ENCODE peak calls at places on chromosomes 4 and X, in eight cellular contexts. One of them, this sample, is unnamed.

GRCh38 chrX:41634284-41634683 is 54.5 kb upstream of the GPR34 start:
- DNase-seq in adrenal gland: no peak
- DNase-seq in HL-60: no peak
- DNase-seq in left lung: no peak
- DNase-seq in PC-3: no peak
- DNase-seq in SK-N-SH: no peak
- DNase-seq in fibroblast of lung: peak
- DNase-seq in GM12878: no peak
- DNase-seq in this sample: no peak

GRCh38 chrX:78655642-78656041 is 3.5 kb downstream of the RTL3 start:
- DNase-seq in fibroblast of lung: no peak
- DNase-seq in adrenal gland: no peak
- DNase-seq in HL-60: no peak
- DNase-seq in PC-3: no peak
- DNase-seq in SK-N-SH: no peak
- DNase-seq in GM12878: no peak
- DNase-seq in left lung: no peak
- DNase-seq in this sample: no peak

GRCh38 chr4:140754918-140755810 is 1.0 kb downstream of the TBC1D9 start:
- DNase-seq in left lung: no peak
- DNase-seq in PC-3: peak
- DNase-seq in GM12878: no peak
- DNase-seq in adrenal gland: no peak
- DNase-seq in fibroblast of lung: no peak
- DNase-seq in HL-60: no peak
- DNase-seq in SK-N-SH: no peak
- DNase-seq in this sample: no peak

GRCh38 chrX:46837543-46838481 is 969 bp downstream of the RP2 start:
- DNase-seq in HL-60: no peak
- DNase-seq in adrenal gland: no peak
- DNase-seq in fibroblast of lung: peak
- DNase-seq in GM12878: no peak
- DNase-seq in PC-3: peak
- DNase-seq in left lung: no peak
- DNase-seq in SK-N-SH: peak
- DNase-seq in this sample: no peak

GRCh38 chr4:10416441-10416840 is 40.8 kb downstream of the ZNF518B start:
- DNase-seq in SK-N-SH: no peak
- DNase-seq in fibroblast of lung: no peak
- DNase-seq in PC-3: no peak
- DNase-seq in HL-60: no peak
- DNase-seq in GM12878: no peak
- DNase-seq in adrenal gland: no peak
- DNase-seq in left lung: no peak
- DNase-seq in this sample: no peak

GRCh38 chrX:104253567-104254441 is 929 bp downstream of the ESX1 start:
- DNase-seq in GM12878: no peak
- DNase-seq in adrenal gland: no peak
- DNase-seq in SK-N-SH: peak
- DNase-seq in HL-60: no peak
- DNase-seq in left lung: no peak
- DNase-seq in fibroblast of lung: no peak
- DNase-seq in PC-3: no peak
- DNase-seq in this sample: no peak

GRCh38 chrX:79130857-79131256 is 13.6 kb upstream of the GPR174 start:
- DNase-seq in HL-60: no peak
- DNase-seq in left lung: no peak
- DNase-seq in SK-N-SH: no peak
- DNase-seq in adrenal gland: no peak
- DNase-seq in PC-3: no peak
- DNase-seq in fibroblast of lung: no peak
- DNase-seq in GM12878: no peak
- DNase-seq in this sample: no peak

GRCh38 chr4:857461-857860 is 31.5 kb upstream of the CPLX1 start:
- DNase-seq in PC-3: no peak
- DNase-seq in HL-60: no peak
- DNase-seq in left lung: peak
- DNase-seq in adrenal gland: no peak
- DNase-seq in fibroblast of lung: no peak
- DNase-seq in GM12878: no peak
- DNase-seq in SK-N-SH: no peak
- DNase-seq in this sample: no peak

GRCh38 chrX:45479196-45479834 is 278.6 kb upstream of the DIPK2B start:
- DNase-seq in PC-3: peak
- DNase-seq in GM12878: no peak
- DNase-seq in adrenal gland: no peak
- DNase-seq in HL-60: no peak
- DNase-seq in SK-N-SH: no peak
- DNase-seq in left lung: no peak
- DNase-seq in fibroblast of lung: peak
- DNase-seq in this sample: no peak

GRCh38 chr4:153160856-153161598 is 43.2 kb upstream of the TRIM2 start:
- DNase-seq in GM12878: no peak
- DNase-seq in SK-N-SH: no peak
- DNase-seq in PC-3: no peak
- DNase-seq in adrenal gland: no peak
- DNase-seq in HL-60: no peak
- DNase-seq in left lung: no peak
- DNase-seq in fibroblast of lung: no peak
- DNase-seq in this sample: no peak
- H3K27ac ChIP-seq in GM12878: no peak
- H3K27ac ChIP-seq in SK-N-SH: no peak
- H3K27ac ChIP-seq in PC-3: no peak
- H3K27ac ChIP-seq in adrenal gland: no peak
- H3K27ac ChIP-seq in HL-60: no peak
- H3K27ac ChIP-seq in left lung: no peak
- H3K27ac ChIP-seq in fibroblast of lung: no peak
- H3K27ac ChIP-seq in this sample: peak

DNA sequence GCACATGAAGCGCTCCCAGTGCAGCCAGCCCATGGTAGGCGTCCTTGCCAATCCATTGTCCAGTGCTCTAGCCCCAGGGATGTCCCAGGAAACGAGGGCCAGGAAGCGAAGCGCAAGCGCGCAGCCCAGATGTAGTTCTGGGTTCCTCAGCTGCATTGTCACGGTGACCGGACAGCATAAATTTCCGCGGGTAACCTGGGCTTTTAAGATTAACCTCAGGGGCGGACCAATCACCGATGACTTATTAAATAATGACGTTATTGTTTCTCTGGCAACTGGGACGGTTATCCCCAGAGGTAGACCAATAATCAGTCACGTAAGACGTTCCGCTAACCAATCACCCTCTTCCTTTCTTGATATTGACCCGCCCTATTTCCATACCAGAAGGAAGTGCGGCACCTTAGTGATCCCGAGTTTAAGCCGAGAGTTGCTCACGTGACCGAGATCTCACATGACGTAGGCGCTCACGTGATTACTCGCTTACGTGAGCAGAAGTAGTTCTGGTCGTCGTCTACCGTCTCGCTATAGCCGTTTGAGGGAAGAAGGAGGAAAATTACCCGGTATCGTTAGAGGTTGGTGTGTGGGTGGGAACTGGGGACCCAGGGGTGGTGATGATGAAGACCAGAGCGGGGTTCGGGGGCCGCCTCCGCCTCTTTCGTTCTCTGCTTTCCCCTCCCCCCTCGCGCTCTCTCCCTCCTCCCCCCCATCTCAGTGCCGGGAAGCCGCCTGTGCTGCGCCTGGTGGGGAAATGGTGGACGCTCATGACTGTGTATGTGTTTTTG is at the start of the genes GLA and HNRNPH2:
- DNase-seq in PC-3: peak
- DNase-seq in fibroblast of lung: peak
- DNase-seq in HL-60: peak
- DNase-seq in left lung: peak
- DNase-seq in GM12878: peak
- DNase-seq in adrenal gland: peak
- DNase-seq in SK-N-SH: peak
- DNase-seq in this sample: peak
- TF ChIP-seq CTCF in PC-3: no peak
- TF ChIP-seq CTCF in fibroblast of lung: no peak
- TF ChIP-seq CTCF in HL-60: no peak
- TF ChIP-seq CTCF in left lung: peak
- TF ChIP-seq CTCF in GM12878: no peak
- TF ChIP-seq CTCF in adrenal gland: peak
- TF ChIP-seq CTCF in SK-N-SH: peak
- TF ChIP-seq CTCF in this sample: no peak

GRCh38 chr4:21845663-21846062 is 102.9 kb downstream of the KCNIP4 start:
- DNase-seq in left lung: no peak
- DNase-seq in GM12878: no peak
- DNase-seq in PC-3: no peak
- DNase-seq in fibroblast of lung: peak
- DNase-seq in HL-60: no peak
- DNase-seq in SK-N-SH: no peak
- DNase-seq in adrenal gland: no peak
- DNase-seq in this sample: no peak
- H3K4me3 ChIP-seq in left lung: no peak
- H3K4me3 ChIP-seq in GM12878: no peak
- H3K4me3 ChIP-seq in PC-3: no peak
- H3K4me3 ChIP-seq in fibroblast of lung: no peak
- H3K4me3 ChIP-seq in HL-60: no peak
- H3K4me3 ChIP-seq in SK-N-SH: peak
- H3K4me3 ChIP-seq in adrenal gland: no peak
- H3K4me3 ChIP-seq in this sample: no peak

DNA sequence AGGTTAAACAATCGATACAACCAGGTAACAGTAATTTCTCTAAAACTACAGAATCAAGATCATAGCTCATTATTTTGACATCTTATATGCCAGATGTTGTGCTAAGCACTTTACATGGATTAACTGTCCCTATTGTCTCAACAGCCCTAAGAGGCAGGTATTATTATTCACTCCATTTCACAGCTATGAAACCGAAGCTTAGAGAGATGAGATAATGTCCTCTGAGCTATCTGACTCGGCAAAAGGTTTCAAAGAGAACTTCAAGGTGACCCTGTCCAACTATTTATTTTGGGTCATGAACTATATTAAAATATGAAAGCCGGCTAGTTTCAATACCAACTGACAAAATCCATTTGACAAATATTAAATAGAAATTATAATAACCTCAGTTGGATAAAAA is 10.3 kb downstream of the SLC25A5 start:
- DNase-seq in GM12878: no peak
- DNase-seq in SK-N-SH: no peak
- DNase-seq in left lung: no peak
- DNase-seq in fibroblast of lung: no peak
- DNase-seq in adrenal gland: no peak
- DNase-seq in PC-3: no peak
- DNase-seq in HL-60: no peak
- DNase-seq in this sample: no peak
- H3K27ac ChIP-seq in GM12878: no peak
- H3K27ac ChIP-seq in SK-N-SH: no peak
- H3K27ac ChIP-seq in left lung: no peak
- H3K27ac ChIP-seq in fibroblast of lung: no peak
- H3K27ac ChIP-seq in adrenal gland: no peak
- H3K27ac ChIP-seq in PC-3: no peak
- H3K27ac ChIP-seq in HL-60: no peak
- H3K27ac ChIP-seq in this sample: no peak

DNA sequence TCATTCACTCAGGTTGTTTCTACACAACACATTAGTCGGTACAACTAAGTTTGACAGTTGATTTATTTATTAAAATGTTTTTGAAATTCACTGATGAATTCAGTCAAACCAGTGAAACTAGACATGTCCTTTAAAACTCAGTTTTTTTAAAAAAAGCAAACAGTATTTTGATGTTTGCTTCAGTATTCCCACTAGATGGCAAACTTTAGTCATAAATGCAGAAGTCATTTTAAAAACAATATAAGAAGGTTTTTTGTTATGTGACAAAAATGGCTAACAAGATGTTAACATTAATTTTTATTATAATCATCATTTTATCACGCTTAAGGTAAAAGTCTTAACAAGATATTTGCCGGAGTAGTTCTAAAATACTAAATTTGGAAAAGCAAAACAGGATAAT is 1337.8 kb upstream of the DIAPH2 start:
- DNase-seq in SK-N-SH: no peak
- DNase-seq in fibroblast of lung: peak
- DNase-seq in GM12878: no peak
- DNase-seq in left lung: no peak
- DNase-seq in PC-3: peak
- DNase-seq in HL-60: no peak
- DNase-seq in adrenal gland: no peak
- DNase-seq in this sample: no peak
- TF ChIP-seq CTCF in SK-N-SH: peak
- TF ChIP-seq CTCF in fibroblast of lung: no peak
- TF ChIP-seq CTCF in GM12878: no peak
- TF ChIP-seq CTCF in left lung: no peak
- TF ChIP-seq CTCF in PC-3: peak
- TF ChIP-seq CTCF in HL-60: no peak
- TF ChIP-seq CTCF in adrenal gland: peak
- TF ChIP-seq CTCF in this sample: peak

This sample was measured in dorsolateral prefrontal cortex.